ENCODE peak calls at places on chromosomes 2 and 18, in seven cellular contexts. I is astrocyte of the spinal cord; A is activated gamma-delta T cell treated with anti-CD3 and anti-CD28 coated beads, Interleukin-2, amount 50 U/mL, for 16 hours; E is aorta; H is CD4-positive, alpha-beta T cell; U is T-helper 9 cell; F is tibial nerve. V is an unnamed sample.

GRCh38 chr2:148614024-148614331 is 30.6 kb upstream of the EPC2 start:
- DNase-seq in H (no peak), E (no peak), U (no peak), A (no peak), I (no peak), F (no peak), V (peak)

GRCh38 chr18:8705941-8706544 is 687 bp downstream of the MTCL1 start:
- DNase-seq in F (no peak), E (peak), A (no peak), H (no peak), U (no peak), I (no peak), V (peak)

GRCh38 chr2:55421326-55421725 is 1.7 kb upstream of the CCDC88A start:
- DNase-seq in E (no peak), F (no peak), H (no peak), U (no peak), A (no peak), I (no peak), V (no peak)

GRCh38 chr2:227462972-227463931 is 8.7 kb upstream of the AGFG1 start:
- DNase-seq in F (no peak), H (no peak), I (no peak), U (no peak), E (no peak), A (no peak), V (peak)

GRCh38 chr2:97745474-97746172 is 32.2 kb downstream of the ZAP70 start:
- DNase-seq in H (no peak), I (no peak), U (no peak), F (no peak), A (peak), E (no peak), V (no peak)

GRCh38 chr2:169716229-169716886 is 17.3 kb upstream of the KLHL23 start:
- DNase-seq in A (no peak), F (no peak), H (no peak), I (peak), U (no peak), E (no peak), V (no peak)

GRCh38 chr2:178819147-178819875 is 12.1 kb upstream of the TTN start:
- DNase-seq in F (no peak), A (no peak), I (no peak), U (no peak), H (no peak), E (no peak), V (no peak)

GRCh38 chr2:219636144-219636915 is 8.9 kb downstream of the SLC4A3 start:
- DNase-seq in E (peak), I (no peak), H (no peak), A (no peak), F (no peak), U (no peak), V (no peak)

GRCh38 chr18:7017013-7017412 is 100.6 kb downstream of the LAMA1 start:
- DNase-seq in A (no peak), E (no peak), U (no peak), I (no peak), F (no peak), H (no peak), V (no peak)

GRCh38 chr2:214019229-214019972 is 391.5 kb upstream of the VWC2L start:
- DNase-seq in A (no peak), I (peak), U (no peak), H (no peak), E (no peak), F (no peak), V (no peak)

GRCh38 chr18:76450912-76451421 is 44.1 kb downstream of the ZNF516 start:
- DNase-seq in U (no peak), H (no peak), A (no peak), E (no peak), I (no peak), F (no peak), V (peak)

GRCh38 chr2:6648656-6649247 is 217.0 kb downstream of the CMPK2 start:
- DNase-seq in I (no peak), A (no peak), F (no peak), U (no peak), H (no peak), E (no peak), V (no peak)

GRCh38 chr18:61502472-61502871 is 169.2 kb downstream of the CDH20 start:
- DNase-seq in I (peak), F (no peak), E (no peak), H (no peak), A (no peak), U (no peak), V (peak)

GRCh38 chr18:26487437-26487836 is 60.9 kb downstream of the KCTD1 start:
- DNase-seq in H (no peak), U (no peak), I (no peak), F (no peak), A (no peak), E (no peak), V (no peak)

GRCh38 chr2:88680266-88680902 is 11.1 kb upstream of the RPIA start:
- DNase-seq in U (no peak), E (no peak), I (no peak), F (no peak), A (no peak), H (no peak), V (no peak)

GRCh38 chr2:106614511-106615291 is 127.5 kb downstream of the CD8B2 start:
- DNase-seq in A (no peak), F (no peak), H (no peak), E (no peak), I (no peak), U (no peak), V (no peak)

GRCh38 chr2:61157371-61158003 is 4.5 kb upstream of the C2orf74 start:
- DNase-seq in I (no peak), E (no peak), A (no peak), H (no peak), U (no peak), F (no peak), V (no peak)

GRCh38 chr2:223797811-223798721 is 39.3 kb downstream of the AP1S3 start:
- DNase-seq in U (no peak), A (no peak), F (no peak), H (no peak), E (no peak), I (peak), V (peak)

GRCh38 chr2:159785195-159785594 is 12.8 kb downstream of the CD302 start:
- DNase-seq in H (no peak), F (no peak), E (no peak), U (no peak), A (no peak), I (no peak), V (no peak)

GRCh38 chr2:94997981-94998920 is 27.3 kb upstream of the MAL start:
- DNase-seq in A (no peak), E (peak), H (no peak), F (no peak), U (no peak), I (no peak), V (no peak)

GRCh38 chr2:223815186-223815883 is 22.0 kb downstream of the AP1S3 start:
- DNase-seq in F (no peak), E (no peak), U (no peak), A (no peak), I (peak), H (no peak), V (no peak)

GRCh38 chr2:207920721-207921120 is 104.6 kb downstream of the PLEKHM3 start:
- DNase-seq in I (no peak), E (no peak), A (no peak), H (no peak), F (no peak), U (no peak), V (no peak)

GRCh38 chr2:119202610-119203351 is 20.9 kb upstream of the STEAP3 start:
- DNase-seq in U (no peak), E (no peak), H (no peak), F (no peak), I (no peak), A (no peak), V (no peak)

GRCh38 chr2:134348239-134348638 is 94.4 kb downstream of the MGAT5 start:
- DNase-seq in H (no peak), A (no peak), F (no peak), U (no peak), I (peak), E (no peak), V (no peak)

GRCh38 chr2:166882851-166883250 is 5.4 kb upstream of the XIRP2 start:
- DNase-seq in E (no peak), F (no peak), A (no peak), U (no peak), I (no peak), H (no peak), V (no peak)

V was measured in neural progenitor cell.